ENCODE peak calls at places on chromosomes 1 and 21, in four cellular contexts. T, H, C and D are unnamed samples.

GRCh38 chr1:55203064-55203463 is 12.1 kb downstream of the USP24 start:
- DNase-seq in T (no peak), H (no peak), C (no peak), D (no peak)

GRCh38 chr1:226717256-226717909 is 21.7 kb downstream of the ITPKB start:
- DNase-seq in T (no peak), H (no peak), C (no peak), D (no peak)

GRCh38 chr1:97783762-97784161 is 137.1 kb downstream of the DPYD start:
- DNase-seq in T (no peak), H (no peak), C (no peak), D (no peak)

GRCh38 chr1:65431111-65431705 is 10.7 kb downstream of the LEPR start:
- DNase-seq in T (peak), H (no peak), C (no peak), D (peak)

GRCh38 chr1:157626099-157626498 is 28.2 kb upstream of the FCRL4 start:
- DNase-seq in T (peak), H (no peak), C (no peak), D (peak)

GRCh38 chr1:50308883-50309282 is 114.4 kb downstream of the DMRTA2 start:
- DNase-seq in T (peak), H (no peak), C (no peak), D (peak)

GRCh38 chr1:218425647-218426342 is 80.7 kb downstream of the TGFB2 start:
- DNase-seq in T (peak), H (no peak), C (no peak), D (no peak)

GRCh38 chr1:96533820-96534219 is 187.8 kb upstream of the PTBP2 start:
- DNase-seq in T (no peak), H (no peak), C (no peak), D (no peak)

GRCh38 chr1:43491056-43491455 is 37.3 kb upstream of the HYI start:
- DNase-seq in T (no peak), H (no peak), C (no peak), D (no peak)

GRCh38 chr1:153697191-153697872 is 18.8 kb downstream of the NPR1 start:
- DNase-seq in T (peak), H (no peak), C (no peak), D (no peak)

GRCh38 chr1:8439015-8439702 is 121.2 kb downstream of the SLC45A1 start:
- DNase-seq in T (no peak), H (peak), C (no peak), D (peak)

GRCh38 chr1:39163469-39163868 is 41.0 kb upstream of the MACF1 start:
- DNase-seq in T (no peak), H (no peak), C (no peak), D (no peak)

GRCh38 chr1:109927908-109928307 is 17.3 kb downstream of the CSF1 start:
- DNase-seq in T (peak), H (peak), C (no peak), D (no peak)

GRCh38 chr1:116544588-116545358 is 26.1 kb downstream of the CD58 start:
- DNase-seq in T (no peak), H (no peak), C (no peak), D (no peak)

GRCh38 chr1:111406325-111406768 is 21.2 kb downstream of the OVGP1 start:
- DNase-seq in T (no peak), H (peak), C (peak), D (peak)

GRCh38 chr1:1080122-1080753 is 6.1 kb upstream of the RNF223 start:
- DNase-seq in T (peak), H (no peak), C (no peak), D (peak)

GRCh38 chr1:152697701-152698600 is at the start of gene LCE2A:
- DNase-seq in T (no peak), H (no peak), C (no peak), D (no peak)

GRCh38 chr1:87329756-87330200 is 1.1 kb downstream of the LMO4 start:
- DNase-seq in T (no peak), H (no peak), C (no peak), D (peak)

GRCh38 chr1:12001249-12001917 is 17.9 kb upstream of the MIIP start:
- DNase-seq in T (peak), H (no peak), C (peak), D (no peak)

GRCh38 chr1:207423560-207424292 is 30.4 kb upstream of the CR2 start:
- DNase-seq in T (no peak), H (no peak), C (no peak), D (peak)

GRCh38 chr1:162660598-162660997 is 28.3 kb downstream of the DDR2 start:
- DNase-seq in T (no peak), H (peak), C (no peak), D (no peak)

GRCh38 chr1:240245629-240246020 is 153.9 kb downstream of the FMN2 start:
- DNase-seq in T (no peak), H (no peak), C (no peak), D (no peak)

GRCh38 chr1:107153033-107153432 is 12.2 kb downstream of the NTNG1 start:
- DNase-seq in T (no peak), H (no peak), C (no peak), D (no peak)

GRCh38 chr1:171441278-171441677 is 44.1 kb upstream of the PRRC2C start:
- DNase-seq in T (peak), H (no peak), C (no peak), D (no peak)

GRCh38 chr21:41260428-41260827 is 56.2 kb upstream of the FAM3B start:
- DNase-seq in T (no peak), H (no peak), C (no peak), D (no peak)

GRCh38 chr1:212608956-212609700 is 567 bp downstream of the ATF3 start:
- DNase-seq in T (no peak), H (peak), C (peak), D (peak)

GRCh38 chr1:6579374-6580118 is at the start of gene ZBTB48:
- DNase-seq in T (peak), H (peak), C (peak), D (peak)

GRCh38 chr1:6580588-6581270 is 935 bp downstream of the ZBTB48 start:
- DNase-seq in T (no peak), H (no peak), C (no peak), D (no peak)

GRCh38 chr1:6580119-6580587 is 359 bp downstream of the ZBTB48 start:
- DNase-seq in T (no peak), H (no peak), C (no peak), D (no peak)

GRCh38 chr1:6577831-6578525 is 1.8 kb upstream of the ZBTB48 start:
- DNase-seq in T (no peak), H (no peak), C (no peak), D (no peak)

DNA sequence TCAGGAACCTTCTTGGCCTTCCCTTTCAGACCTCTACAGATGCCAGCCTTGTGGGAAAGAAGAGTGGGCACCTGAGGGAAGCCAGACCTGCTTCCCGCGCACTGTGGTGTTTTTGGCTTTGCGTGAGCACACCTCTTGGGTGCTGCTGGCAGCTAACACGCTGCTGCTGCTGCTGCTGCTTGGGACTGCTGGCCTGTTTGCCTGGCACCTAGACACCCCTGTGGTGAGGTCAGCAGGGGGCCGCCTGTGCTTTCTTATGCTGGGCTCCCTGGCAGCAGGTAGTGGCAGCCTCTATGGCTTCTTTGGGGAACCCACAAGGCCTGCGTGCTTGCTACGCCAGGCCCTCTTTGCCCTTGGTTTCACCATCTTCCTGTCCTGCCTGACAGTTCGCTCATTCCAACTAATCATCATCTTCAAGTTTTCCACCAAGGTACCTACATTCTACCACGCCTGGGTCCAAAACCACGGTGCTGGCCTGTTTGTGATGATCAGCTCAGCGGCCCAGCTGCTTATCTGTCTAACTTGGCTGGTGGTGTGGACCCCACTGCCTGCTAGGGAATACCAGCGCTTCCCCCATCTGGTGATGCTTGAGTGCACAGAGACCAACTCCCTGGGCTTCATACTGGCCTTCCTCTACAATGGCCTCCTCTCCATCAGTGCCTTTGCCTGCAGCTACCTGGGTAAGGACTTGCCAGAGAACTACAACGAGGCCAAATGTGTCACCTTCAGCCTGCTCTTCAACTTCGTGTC is 995 bp upstream of the ZBTB48 start:
- DNase-seq in T (no peak), H (no peak), C (no peak), D (no peak)
- TF ChIP-seq CTCF in T (no peak), H (no peak), C (no peak), D (no peak)

GRCh38 chr1:4315202-4315601 is 339.2 kb upstream of the AJAP1 start:
- DNase-seq in T (no peak), H (no peak), C (no peak), D (no peak)

GRCh38 chr1:4318720-4319119 is 335.7 kb upstream of the AJAP1 start:
- DNase-seq in T (no peak), H (no peak), C (no peak), D (no peak)

GRCh38 chr1:4312024-4312423 is 342.4 kb upstream of the AJAP1 start:
- DNase-seq in T (no peak), H (no peak), C (no peak), D (no peak)

GRCh38 chr1:4317207-4317606 is 337.2 kb upstream of the AJAP1 start:
- DNase-seq in T (no peak), H (no peak), C (no peak), D (no peak)
- TF ChIP-seq CTCF in T (no peak), H (no peak), C (no peak), D (no peak)

GRCh38 chr21:37873655-37874054 is 42.6 kb downstream of the KCNJ6 start:
- DNase-seq in T (peak), H (no peak), C (no peak), D (no peak)
- TF ChIP-seq CTCF in T (no peak), H (no peak), C (no peak), D (no peak)

DNA sequence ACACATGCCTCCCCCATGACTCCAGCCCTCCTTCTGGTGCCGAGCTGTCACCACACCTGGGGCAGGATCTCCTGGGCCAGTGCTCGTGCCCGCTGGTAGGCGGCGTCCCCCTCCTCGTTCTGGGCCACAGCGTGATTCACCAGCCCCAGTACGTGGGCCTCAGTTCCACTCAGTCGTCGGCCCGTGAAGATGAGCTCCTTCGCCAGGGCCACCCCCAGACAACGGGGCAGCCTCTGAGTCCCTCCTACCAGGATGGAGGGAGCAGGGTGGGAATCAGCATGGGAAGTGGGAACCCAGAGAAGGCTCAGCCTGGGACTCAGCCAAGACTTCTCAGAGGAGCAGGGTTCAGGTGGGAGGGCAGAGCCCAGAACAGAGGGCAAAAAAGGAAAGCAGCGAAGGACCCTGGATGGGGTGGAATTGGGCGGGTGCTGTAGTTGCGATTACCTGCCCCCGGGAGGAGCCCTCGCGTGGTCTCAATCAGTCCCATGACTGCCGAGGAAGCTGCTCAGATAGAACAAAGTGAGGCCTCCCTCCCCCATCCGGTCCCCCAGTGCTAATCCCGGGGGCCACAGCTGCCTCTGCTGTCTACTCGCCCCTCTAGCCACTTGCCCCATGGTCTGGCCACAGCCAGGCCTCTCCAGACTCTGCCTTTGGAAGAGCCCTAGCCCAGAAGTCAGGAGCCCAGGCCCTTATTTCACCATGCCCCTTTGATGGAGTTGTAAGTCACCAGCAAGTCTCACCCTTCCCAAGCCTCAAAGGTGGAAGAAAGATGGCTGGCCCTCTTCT is 16.8 kb downstream of the ECHDC2 start:
- DNase-seq in T (peak), H (no peak), C (no peak), D (peak)
- TF ChIP-seq CTCF in T (peak), H (peak), C (peak), D (peak)

GRCh38 chr21:34670220-34670961 is 1.6 kb downstream of the CLIC6 start:
- DNase-seq in T (no peak), H (no peak), C (no peak), D (peak)
- TF ChIP-seq CTCF in T (no peak), H (no peak), C (no peak), D (peak)

DNA sequence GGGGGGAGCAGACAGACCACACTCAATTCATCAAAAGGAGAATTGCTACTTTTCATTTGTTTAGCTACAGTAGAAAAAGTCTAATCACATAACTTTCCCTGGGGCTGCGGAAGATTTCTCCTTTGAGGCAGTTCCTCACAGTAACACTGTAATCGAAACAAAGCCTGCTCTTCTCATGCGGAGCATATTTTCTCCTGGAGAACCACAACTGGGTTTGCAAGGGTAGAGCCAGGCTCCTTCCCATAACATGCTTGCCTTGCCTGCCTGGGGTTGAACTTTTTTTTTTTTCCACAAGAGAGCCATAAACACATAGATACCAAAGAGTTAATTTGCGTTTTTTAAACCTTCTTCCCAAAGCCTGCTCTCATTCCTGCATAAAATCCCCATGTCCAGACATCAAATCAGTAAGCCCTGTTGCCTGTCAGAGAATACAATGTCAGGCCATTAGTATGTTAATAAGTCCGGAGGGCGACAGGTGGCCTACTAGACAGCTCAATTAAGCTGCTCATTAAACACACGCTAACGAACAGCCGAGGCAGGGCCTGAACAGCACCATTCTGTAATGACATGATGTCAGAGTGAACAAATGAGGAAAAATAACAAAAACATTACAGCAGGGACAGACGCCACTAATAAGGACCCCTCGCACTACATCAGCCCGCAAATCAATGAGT is 107.1 kb upstream of the OLIG2 start:
- DNase-seq in T (no peak), H (no peak), C (no peak), D (no peak)
- TF ChIP-seq CTCF in T (no peak), H (no peak), C (no peak), D (no peak)

GRCh38 chr1:119582801-119583200 is 65.3 kb downstream of the ZNF697 start:
- DNase-seq in T (peak), H (peak), C (no peak), D (peak)
- TF ChIP-seq CTCF in T (peak), H (peak), C (no peak), D (peak)

GRCh38 chr1:183716286-183716685 is 63.2 kb upstream of the APOBEC4 start:
- DNase-seq in T (no peak), H (no peak), C (no peak), D (no peak)

GRCh38 chr1:183711165-183711678 is 58.1 kb upstream of the APOBEC4 start:
- DNase-seq in T (no peak), H (no peak), C (no peak), D (no peak)

GRCh38 chr1:183710333-183710732 is 57.2 kb upstream of the APOBEC4 start:
- DNase-seq in T (no peak), H (no peak), C (no peak), D (no peak)

GRCh38 chr1:183710734-183711133 is 57.6 kb upstream of the APOBEC4 start:
- DNase-seq in T (no peak), H (no peak), C (no peak), D (no peak)

DNA sequence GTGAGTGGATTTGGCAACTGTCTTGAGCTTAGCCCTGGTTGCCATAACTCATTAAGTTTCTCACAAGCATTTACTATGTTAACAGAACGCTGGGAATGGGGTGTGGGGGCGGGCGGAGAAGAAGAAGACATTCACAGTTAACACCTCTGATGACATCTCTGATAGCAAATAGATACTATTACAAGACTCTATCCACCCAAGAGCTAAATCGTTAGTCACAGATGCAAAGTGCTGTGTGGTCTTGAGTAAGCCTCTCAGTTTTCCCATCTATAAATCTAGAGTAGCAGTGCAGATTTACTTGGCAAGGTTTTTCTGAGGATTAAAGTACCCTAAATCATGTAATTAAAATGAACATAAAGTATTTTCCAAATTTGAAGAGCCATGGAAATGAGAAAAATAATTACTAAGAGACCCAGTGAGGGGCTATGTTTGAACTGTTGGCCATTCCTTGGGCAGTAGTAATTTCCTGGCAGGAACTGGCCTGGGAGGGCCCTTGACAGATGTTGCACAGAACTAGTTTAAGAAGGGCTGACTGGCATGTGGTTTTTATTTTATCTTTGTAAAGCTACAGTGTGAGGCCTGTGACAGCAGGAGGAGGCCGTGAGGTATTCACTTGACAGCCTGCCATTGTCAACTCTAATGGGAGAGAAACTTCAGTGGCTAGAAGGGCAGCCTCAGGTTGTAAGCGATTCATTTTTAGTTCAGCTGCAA is 58.7 kb upstream of the APOBEC4 start:
- DNase-seq in T (no peak), H (no peak), C (no peak), D (no peak)
- TF ChIP-seq CTCF in T (no peak), H (no peak), C (no peak), D (no peak)

DNA sequence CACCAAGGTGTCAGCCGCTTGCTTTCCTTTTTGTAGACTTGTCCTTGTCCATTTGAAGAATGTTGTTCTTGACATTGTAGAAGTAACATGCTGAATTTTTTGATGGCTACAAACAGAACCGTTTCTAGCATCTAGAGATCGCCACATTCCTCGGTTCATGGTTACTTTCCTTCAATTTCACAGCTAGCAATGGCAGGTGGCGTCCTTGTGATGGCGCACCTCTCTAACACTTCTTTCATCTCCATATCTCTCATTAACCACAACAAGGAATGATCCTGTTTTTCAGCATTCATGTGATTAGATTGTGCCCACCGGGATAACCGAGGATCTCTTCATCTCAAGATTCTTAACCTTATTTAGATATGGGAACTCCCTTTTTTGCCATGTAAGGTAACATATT is 2129.8 kb downstream of the NCAM2 start:
- DNase-seq in T (no peak), H (no peak), C (no peak), D (no peak)
- TF ChIP-seq CTCF in T (no peak), H (no peak), C (no peak), D (no peak)

GRCh38 chr1:20530901-20531300 is 21.5 kb upstream of the FAM43B start:
- DNase-seq in T (peak), H (no peak), C (no peak), D (no peak)
- TF ChIP-seq CTCF in T (no peak), H (no peak), C (no peak), D (no peak)